ENCODE peak calls at places on chromosome 13, in four cellular contexts. One of them, this sample, is unnamed.
A peak's percentile ranks its signal among the peaks of the same experiment; 100 is the strongest.

GRCh38 chr13:72565893-72566292 is 161.5 kb downstream of the MZT1 start:
- DNase-seq in esophagus squamous epithelium: no peak
- DNase-seq in Peyer's patch: no peak
- DNase-seq in mammary epithelial cell: no peak
- DNase-seq in this sample: no peak

GRCh38 chr13:112442483-112443090 is 66.4 kb downstream of the SPACA7 start:
- DNase-seq in Peyer's patch: no peak
- DNase-seq in esophagus squamous epithelium: no peak
- DNase-seq in mammary epithelial cell: peak; percentile 4
- DNase-seq in this sample: peak; percentile 43

GRCh38 chr13:24931450-24932217 is 164.3 kb upstream of the PABPC3 start:
- DNase-seq in Peyer's patch: no peak
- DNase-seq in esophagus squamous epithelium: no peak
- DNase-seq in mammary epithelial cell: no peak
- DNase-seq in this sample: no peak

GRCh38 chr13:83350569-83350968 is 531.7 kb downstream of the SLITRK1 start:
- DNase-seq in esophagus squamous epithelium: no peak
- DNase-seq in Peyer's patch: no peak
- DNase-seq in mammary epithelial cell: peak; percentile 11
- DNase-seq in this sample: no peak

GRCh38 chr13:24684600-24684998 is 4.4 kb downstream of the ATP12A start:
- DNase-seq in mammary epithelial cell: peak; percentile 62
- DNase-seq in Peyer's patch: no peak
- DNase-seq in esophagus squamous epithelium: no peak
- DNase-seq in this sample: peak; percentile 60

GRCh38 chr13:36666482-36667264 is 7.1 kb upstream of the SERTM1 start:
- DNase-seq in mammary epithelial cell: no peak
- DNase-seq in Peyer's patch: no peak
- DNase-seq in esophagus squamous epithelium: no peak
- DNase-seq in this sample: no peak

GRCh38 chr13:27117158-27117557 is 54.5 kb downstream of the USP12 start:
- DNase-seq in Peyer's patch: no peak
- DNase-seq in mammary epithelial cell: no peak
- DNase-seq in esophagus squamous epithelium: no peak
- DNase-seq in this sample: no peak

GRCh38 chr13:33213797-33214196 is 71.8 kb downstream of the STARD13 start:
- DNase-seq in esophagus squamous epithelium: no peak
- DNase-seq in mammary epithelial cell: no peak
- DNase-seq in Peyer's patch: no peak
- DNase-seq in this sample: no peak

GRCh38 chr13:113927661-113928581 is 46.0 kb downstream of the C13orf46 start:
- DNase-seq in esophagus squamous epithelium: no peak
- DNase-seq in Peyer's patch: peak; percentile 40
- DNase-seq in mammary epithelial cell: peak; percentile 80
- DNase-seq in this sample: no peak

GRCh38 chr13:96052655-96053002 is 572 bp downstream of the UGGT2 start:
- DNase-seq in mammary epithelial cell: peak; percentile 60
- DNase-seq in Peyer's patch: no peak
- DNase-seq in esophagus squamous epithelium: no peak
- DNase-seq in this sample: no peak

GRCh38 chr13:51437550-51438127 is 15.2 kb downstream of the INTS6 start:
- DNase-seq in mammary epithelial cell: no peak
- DNase-seq in esophagus squamous epithelium: no peak
- DNase-seq in Peyer's patch: no peak
- DNase-seq in this sample: no peak

GRCh38 chr13:84279166-84279565 is 396.9 kb upstream of the SLITRK1 start:
- DNase-seq in Peyer's patch: no peak
- DNase-seq in esophagus squamous epithelium: no peak
- DNase-seq in mammary epithelial cell: peak; percentile 64
- DNase-seq in this sample: no peak

GRCh38 chr13:34967851-34968562 is 25.9 kb downstream of the NBEA start:
- DNase-seq in esophagus squamous epithelium: no peak
- DNase-seq in mammary epithelial cell: peak; percentile 62
- DNase-seq in Peyer's patch: no peak
- DNase-seq in this sample: no peak

GRCh38 chr13:36673838-36674326 is at the start of gene SERTM1:
- DNase-seq in Peyer's patch: no peak
- DNase-seq in mammary epithelial cell: peak; percentile 27
- DNase-seq in esophagus squamous epithelium: no peak
- DNase-seq in this sample: no peak

GRCh38 chr13:28679628-28680027 is 20.7 kb downstream of the POMP start:
- DNase-seq in Peyer's patch: no peak
- DNase-seq in mammary epithelial cell: no peak
- DNase-seq in esophagus squamous epithelium: no peak
- DNase-seq in this sample: no peak

GRCh38 chr13:112728375-112729126 is 38.7 kb downstream of the ATP11A start:
- DNase-seq in mammary epithelial cell: no peak
- DNase-seq in Peyer's patch: peak; percentile 25
- DNase-seq in esophagus squamous epithelium: no peak
- DNase-seq in this sample: no peak

GRCh38 chr13:34124912-34125311 is 307.0 kb downstream of the RFC3 start:
- DNase-seq in mammary epithelial cell: no peak
- DNase-seq in esophagus squamous epithelium: no peak
- DNase-seq in Peyer's patch: no peak
- DNase-seq in this sample: no peak

GRCh38 chr13:50713849-50714248 is 129.6 kb downstream of the DLEU7 start:
- DNase-seq in Peyer's patch: no peak
- DNase-seq in esophagus squamous epithelium: no peak
- DNase-seq in mammary epithelial cell: peak; percentile 81
- DNase-seq in this sample: peak; percentile 52

GRCh38 chr13:64770743-64771142 is 2459.4 kb downstream of the PCDH9 start:
- DNase-seq in esophagus squamous epithelium: no peak
- DNase-seq in mammary epithelial cell: no peak
- DNase-seq in Peyer's patch: no peak
- DNase-seq in this sample: no peak

GRCh38 chr13:51643882-51644281 is 59.6 kb downstream of the WDFY2 start:
- DNase-seq in esophagus squamous epithelium: no peak
- DNase-seq in mammary epithelial cell: peak; percentile 81
- DNase-seq in Peyer's patch: no peak
- DNase-seq in this sample: no peak

GRCh38 chr13:112814905-112815585 is 125.2 kb downstream of the ATP11A start:
- DNase-seq in mammary epithelial cell: no peak
- DNase-seq in Peyer's patch: no peak
- DNase-seq in esophagus squamous epithelium: no peak
- DNase-seq in this sample: no peak

GRCh38 chr13:81302125-81302524 is 961.2 kb upstream of the SPRY2 start:
- DNase-seq in esophagus squamous epithelium: no peak
- DNase-seq in Peyer's patch: no peak
- DNase-seq in mammary epithelial cell: no peak
- DNase-seq in this sample: no peak

GRCh38 chr13:74128171-74128767 is 5.9 kb downstream of the KLF12 start:
- DNase-seq in mammary epithelial cell: no peak
- DNase-seq in esophagus squamous epithelium: no peak
- DNase-seq in Peyer's patch: no peak
- DNase-seq in this sample: no peak

GRCh38 chr13:77079902-77080413 is 53.0 kb upstream of the FBXL3 start:
- DNase-seq in Peyer's patch: no peak
- DNase-seq in mammary epithelial cell: no peak
- DNase-seq in esophagus squamous epithelium: no peak
- DNase-seq in this sample: no peak

GRCh38 chr13:46296920-46297319 is 85.2 kb downstream of the LRRC63 start:
- DNase-seq in Peyer's patch: no peak
- DNase-seq in mammary epithelial cell: peak; percentile 65
- DNase-seq in esophagus squamous epithelium: no peak
- DNase-seq in this sample: no peak

GRCh38 chr13:30569901-30570576 is 47.7 kb upstream of the USPL1 start:
- DNase-seq in esophagus squamous epithelium: no peak
- DNase-seq in Peyer's patch: no peak
- DNase-seq in mammary epithelial cell: peak; percentile 96
- DNase-seq in this sample: no peak

GRCh38 chr13:45595968-45596367 is 19.6 kb downstream of the ERICH6B start:
- DNase-seq in mammary epithelial cell: peak; percentile 14
- DNase-seq in Peyer's patch: no peak
- DNase-seq in esophagus squamous epithelium: no peak
- DNase-seq in this sample: no peak

GRCh38 chr13:61778531-61778930 is 362.9 kb upstream of the PCDH20 start:
- DNase-seq in mammary epithelial cell: no peak
- DNase-seq in Peyer's patch: no peak
- DNase-seq in esophagus squamous epithelium: no peak
- DNase-seq in this sample: no peak

GRCh38 chr13:61774903-61775302 is 359.3 kb upstream of the PCDH20 start:
- DNase-seq in Peyer's patch: no peak
- DNase-seq in mammary epithelial cell: no peak
- DNase-seq in esophagus squamous epithelium: no peak
- DNase-seq in this sample: no peak

GRCh38 chr13:61779456-61779855 is 363.8 kb upstream of the PCDH20 start:
- DNase-seq in mammary epithelial cell: no peak
- DNase-seq in Peyer's patch: no peak
- DNase-seq in esophagus squamous epithelium: no peak
- DNase-seq in this sample: no peak

GRCh38 chr13:61777281-61777680 is 361.6 kb upstream of the PCDH20 start:
- DNase-seq in esophagus squamous epithelium: no peak
- DNase-seq in mammary epithelial cell: no peak
- DNase-seq in Peyer's patch: no peak
- DNase-seq in this sample: no peak

DNA sequence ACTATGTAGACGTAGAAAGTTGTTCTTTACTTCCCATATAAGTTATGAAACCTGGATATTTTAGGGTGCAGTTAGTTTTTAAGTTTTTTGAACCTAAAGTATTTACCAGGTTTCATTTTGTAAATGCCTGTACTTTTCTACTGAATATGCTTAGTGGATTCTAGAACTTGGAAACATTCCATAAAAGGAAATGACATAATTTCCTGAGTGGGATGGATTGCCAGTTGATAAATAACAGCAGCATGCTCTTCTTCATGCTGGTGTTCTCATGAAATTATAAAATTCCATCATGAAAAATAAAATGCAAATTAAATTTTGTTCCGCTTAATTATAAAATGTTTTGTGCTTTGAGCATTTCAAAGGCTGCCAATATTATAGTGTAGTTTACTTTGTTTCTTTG is 362.3 kb upstream of the PCDH20 start:
- DNase-seq in esophagus squamous epithelium: no peak
- DNase-seq in Peyer's patch: no peak
- DNase-seq in mammary epithelial cell: no peak
- DNase-seq in this sample: no peak
- H3K27ac ChIP-seq in esophagus squamous epithelium: no peak overlapping the region
- H3K27ac ChIP-seq in Peyer's patch: no peak overlapping the region
- H3K27ac ChIP-seq in mammary epithelial cell: no peak overlapping the region
- H3K27ac ChIP-seq in this sample: no peak overlapping the region

GRCh38 chr13:44230071-44230470 is 143.6 kb upstream of the SERP2 start:
- DNase-seq in Peyer's patch: no peak
- DNase-seq in mammary epithelial cell: no peak
- DNase-seq in esophagus squamous epithelium: no peak
- DNase-seq in this sample: no peak

GRCh38 chr13:44230736-44231135 is 142.9 kb upstream of the SERP2 start:
- DNase-seq in esophagus squamous epithelium: no peak
- DNase-seq in mammary epithelial cell: no peak
- DNase-seq in Peyer's patch: no peak
- DNase-seq in this sample: no peak

GRCh38 chr13:44229371-44230030 is 144.1 kb upstream of the SERP2 start:
- DNase-seq in Peyer's patch: no peak
- DNase-seq in esophagus squamous epithelium: no peak
- DNase-seq in mammary epithelial cell: no peak
- DNase-seq in this sample: no peak

GRCh38 chr13:44232729-44233128 is 140.9 kb upstream of the SERP2 start:
- DNase-seq in esophagus squamous epithelium: no peak
- DNase-seq in mammary epithelial cell: no peak
- DNase-seq in Peyer's patch: no peak
- DNase-seq in this sample: no peak

DNA sequence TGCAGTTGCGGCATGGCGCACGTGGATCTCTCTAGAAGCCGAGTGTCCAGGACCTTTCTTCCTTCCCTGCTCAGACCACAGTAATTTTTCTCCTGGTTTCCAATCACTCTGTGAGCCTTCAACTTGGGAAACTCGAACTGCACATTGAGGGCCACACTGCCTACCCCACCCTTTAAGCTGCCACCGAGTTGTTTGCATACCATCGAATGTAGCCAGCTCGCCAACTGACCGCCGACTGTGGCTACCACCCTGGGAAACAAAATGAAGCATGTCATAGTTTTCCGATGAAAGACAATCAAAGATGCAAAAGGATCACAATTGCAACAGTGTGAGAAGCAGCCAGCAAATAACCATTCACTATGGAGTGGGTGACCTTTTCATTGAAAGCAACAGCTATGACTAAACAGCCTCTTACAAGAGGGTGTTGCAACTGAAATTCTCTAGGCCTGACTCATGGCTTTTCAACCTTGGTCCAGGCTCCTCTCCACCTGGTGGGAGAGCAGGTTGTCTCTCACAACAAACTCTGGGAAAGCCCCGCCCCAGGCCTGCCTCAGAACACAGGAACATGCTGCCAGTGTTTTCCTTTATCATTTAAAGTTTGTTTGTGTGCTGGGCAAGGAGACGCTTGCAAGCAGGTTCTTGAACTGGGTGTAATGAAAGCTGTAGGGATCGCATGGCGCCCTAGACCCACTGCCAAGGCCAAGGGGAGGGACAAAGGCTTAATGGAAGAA is 141.7 kb upstream of the SERP2 start:
- DNase-seq in mammary epithelial cell: peak; percentile 98
- DNase-seq in Peyer's patch: peak; percentile 74
- DNase-seq in esophagus squamous epithelium: no peak
- DNase-seq in this sample: no peak
- H3K4me3 ChIP-seq in mammary epithelial cell: no peak overlapping the region
- H3K4me3 ChIP-seq in Peyer's patch: no peak overlapping the region
- H3K4me3 ChIP-seq in esophagus squamous epithelium: no peak overlapping the region
- H3K4me3 ChIP-seq in this sample: no peak overlapping the region

GRCh38 chr13:75324413-75324940 is 157.5 kb downstream of the TBC1D4 start:
- DNase-seq in Peyer's patch: no peak
- DNase-seq in esophagus squamous epithelium: no peak
- DNase-seq in mammary epithelial cell: no peak
- DNase-seq in this sample: no peak

GRCh38 chr13:75327132-75327505 is 154.8 kb downstream of the TBC1D4 start:
- DNase-seq in esophagus squamous epithelium: no peak
- DNase-seq in Peyer's patch: no peak
- DNase-seq in mammary epithelial cell: no peak
- DNase-seq in this sample: no peak

GRCh38 chr13:75329097-75329496 is 152.9 kb downstream of the TBC1D4 start:
- DNase-seq in mammary epithelial cell: no peak
- DNase-seq in Peyer's patch: no peak
- DNase-seq in esophagus squamous epithelium: no peak
- DNase-seq in this sample: no peak

GRCh38 chr13:75329723-75330122 is 152.2 kb downstream of the TBC1D4 start:
- DNase-seq in Peyer's patch: no peak
- DNase-seq in esophagus squamous epithelium: no peak
- DNase-seq in mammary epithelial cell: peak; percentile 64
- DNase-seq in this sample: no peak

GRCh38 chr13:75326173-75327131 is 155.5 kb downstream of the TBC1D4 start:
- DNase-seq in Peyer's patch: no peak
- DNase-seq in esophagus squamous epithelium: no peak
- DNase-seq in mammary epithelial cell: peak; percentile 47
- DNase-seq in this sample: peak; percentile 41
- H3K4me1 ChIP-seq in Peyer's patch: no peaks in the 10 kb centered on the region
- H3K4me1 ChIP-seq in esophagus squamous epithelium: no peaks in the 10 kb centered on the region
- H3K4me1 ChIP-seq in mammary epithelial cell: peaks cover 35% of the 10 kb centered on the region
- H3K4me1 ChIP-seq in this sample: peaks cover 28% of the 10 kb centered on the region

DNA sequence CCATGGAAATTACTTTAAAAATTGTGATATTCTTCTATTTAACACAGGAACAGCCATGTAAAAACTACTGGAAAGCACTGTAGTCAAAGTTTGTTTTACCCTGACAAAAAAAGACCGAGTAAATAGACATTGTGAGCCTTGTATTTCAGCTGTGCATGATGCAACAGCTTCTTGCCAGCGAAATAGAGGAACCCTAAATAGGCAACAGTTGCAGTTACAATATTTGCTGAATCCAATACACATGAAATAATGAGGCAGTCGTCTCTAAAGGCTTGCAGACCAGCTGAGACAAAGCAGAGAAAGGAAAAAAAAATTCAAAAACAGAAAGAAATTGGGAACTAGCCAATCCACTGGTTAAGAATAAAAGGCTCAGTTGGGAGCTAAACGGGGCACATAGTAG is 1001.1 kb downstream of the OLFM4 start:
- DNase-seq in mammary epithelial cell: no peak
- DNase-seq in Peyer's patch: no peak
- DNase-seq in esophagus squamous epithelium: no peak
- DNase-seq in this sample: no peak
- H3K27ac ChIP-seq in mammary epithelial cell: no peak overlapping the region
- H3K27ac ChIP-seq in Peyer's patch: no peak overlapping the region
- H3K27ac ChIP-seq in esophagus squamous epithelium: no peak overlapping the region
- H3K27ac ChIP-seq in this sample: no peak overlapping the region

This sample was measured in CD8-positive, alpha-beta T cell.